ENCODE peak calls at places on chromosomes 13 and 19, in five cellular contexts. G, S, P, D and V are unnamed samples.

GRCh38 chr19:39996218-39996810 is 546 bp upstream of the ZNF546 start:
- DNase-seq in G (no peak), S (no peak), P (peak; percentile 62), D (peak; percentile 34), V (no peak)

GRCh38 chr19:13699786-13700185 is 64.5 kb upstream of the MRI1 start:
- DNase-seq in G (no peak), S (no peak), P (no peak), D (no peak), V (no peak)

GRCh38 chr19:32357720-32358119 is 12.3 kb downstream of the ZNF507 start:
- DNase-seq in G (no peak), S (no peak), P (no peak), D (peak; percentile 25), V (no peak)

GRCh38 chr19:32336259-32337111 is 8.9 kb upstream of the ZNF507 start:
- DNase-seq in G (peak; percentile 12), S (no peak), P (no peak), D (no peak), V (no peak)

GRCh38 chr13:42497798-42498197 is 76.2 kb upstream of the TNFSF11 start:
- DNase-seq in G (no peak), S (no peak), P (no peak), D (no peak), V (no peak)

GRCh38 chr13:30105381-30105780 is 202.0 kb downstream of the KATNAL1 start:
- DNase-seq in G (no peak), S (peak; percentile 42), P (no peak), D (no peak), V (no peak)

GRCh38 chr13:87122551-87122950 is 548.6 kb upstream of the SLITRK5 start:
- DNase-seq in G (no peak), S (no peak), P (no peak), D (no peak), V (no peak)

GRCh38 chr13:37646531-37646930 is 48.0 kb upstream of the POSTN start:
- DNase-seq in G (no peak), S (no peak), P (no peak), D (no peak), V (no peak)

GRCh38 chr13:24220086-24220703 is 59.7 kb downstream of the SPATA13 start:
- DNase-seq in G (peak; percentile 49), S (peak; percentile 64), P (peak; percentile 77), D (peak; percentile 38), V (no peak)

GRCh38 chr19:14375055-14375581 is 6.1 kb upstream of the ADGRE5 start:
- DNase-seq in G (no peak), S (no peak), P (no peak), D (peak; percentile 6), V (no peak)

GRCh38 chr13:112450118-112450517 is 74.0 kb downstream of the SPACA7 start:
- DNase-seq in G (no peak), S (no peak), P (no peak), D (no peak), V (no peak)

GRCh38 chr13:98214008-98214643 is 37.1 kb upstream of the RNF113B start:
- DNase-seq in G (no peak), S (no peak), P (no peak), D (no peak), V (no peak)

GRCh38 chr13:35057858-35058257 is 115.8 kb downstream of the NBEA start:
- DNase-seq in G (no peak), S (no peak), P (no peak), D (no peak), V (no peak)

GRCh38 chr19:51140441-51140840 is 1.7 kb upstream of the SIGLEC7 start:
- DNase-seq in G (no peak), S (no peak), P (no peak), D (no peak), V (no peak)

GRCh38 chr13:49444517-49445395 is 682 bp downstream of the SETDB2 start:
- DNase-seq in G (no peak), S (no peak), P (peak; percentile 8), D (no peak), V (no peak)

GRCh38 chr13:113902956-113903355 is 39.1 kb upstream of the GAS6 start:
- DNase-seq in G (no peak), S (no peak), P (no peak), D (no peak), V (peak; percentile 48)

GRCh38 chr19:41478875-41479756 is 36.2 kb downstream of the ERICH4 start:
- DNase-seq in G (no peak), S (no peak), P (no peak), D (no peak), V (no peak)

GRCh38 chr19:436413-436950 is 24.4 kb downstream of the SHC2 start:
- DNase-seq in G (no peak), S (no peak), P (no peak), D (no peak), V (no peak)

GRCh38 chr13:33637978-33638743 is 179.8 kb upstream of the RFC3 start:
- DNase-seq in G (no peak), S (no peak), P (no peak), D (no peak), V (no peak)

GRCh38 chr13:46354143-46355087 is 32.6 kb downstream of the RUBCNL start:
- DNase-seq in G (peak; percentile 86), S (no peak), P (no peak), D (no peak), V (no peak)

GRCh38 chr13:99977912-99978780 is 3.4 kb upstream of the ZIC2 start:
- DNase-seq in G (no peak), S (no peak), P (peak; percentile 29), D (no peak), V (no peak)

GRCh38 chr13:35836476-35836875 is 294.7 kb downstream of the DCLK1 start:
- DNase-seq in G (no peak), S (no peak), P (no peak), D (no peak), V (no peak)

GRCh38 chr13:63403726-63404125 is 1988.1 kb upstream of the PCDH20 start:
- DNase-seq in G (no peak), S (no peak), P (no peak), D (no peak), V (no peak)

GRCh38 chr19:33771308-33772101 is 25.2 kb upstream of the KCTD15 start:
- DNase-seq in G (no peak), S (peak; percentile 76), P (peak; percentile 92), D (peak; percentile 84), V (peak; percentile 83)

GRCh38 chr19:36213793-36214387 is 575 bp downstream of the ZNF565 start:
- DNase-seq in G (no peak), S (no peak), P (no peak), D (peak; percentile 29), V (no peak)

GRCh38 chr13:24228852-24229458 is 68.4 kb downstream of the SPATA13 start:
- DNase-seq in G (no peak), S (no peak), P (peak; percentile 53), D (peak; percentile 12), V (no peak)

GRCh38 chr19:12247644-12248222 is 47.0 kb downstream of the ZNF44 start:
- DNase-seq in G (no peak), S (no peak), P (no peak), D (no peak), V (no peak)

DNA sequence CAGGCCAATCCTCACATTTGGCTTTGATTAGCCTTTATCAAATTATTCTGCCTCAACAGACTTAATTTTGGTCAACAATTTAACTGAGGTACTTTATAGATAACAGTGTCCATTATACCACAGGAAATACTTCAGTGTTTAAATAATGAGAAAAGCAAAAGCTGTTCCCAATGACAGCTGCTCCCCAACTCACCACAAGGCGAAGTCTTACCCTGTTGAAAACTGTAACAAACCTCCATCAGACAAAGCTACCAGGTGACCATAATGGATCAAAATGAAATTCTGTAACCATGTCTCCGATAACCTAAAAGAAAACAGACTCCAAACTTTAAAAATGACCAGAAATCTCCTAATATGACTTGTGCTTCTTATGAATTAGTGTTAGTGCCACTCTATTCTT is 50.3 kb downstream of the ZNF44 start:
- DNase-seq in G (no peak), S (no peak), P (no peak), D (no peak), V (no peak)
- TF ChIP-seq CTCF in G (no peak), S (peak; percentile 30), P (no peak), D (peak; percentile 36), V (peak; percentile 34)

DNA sequence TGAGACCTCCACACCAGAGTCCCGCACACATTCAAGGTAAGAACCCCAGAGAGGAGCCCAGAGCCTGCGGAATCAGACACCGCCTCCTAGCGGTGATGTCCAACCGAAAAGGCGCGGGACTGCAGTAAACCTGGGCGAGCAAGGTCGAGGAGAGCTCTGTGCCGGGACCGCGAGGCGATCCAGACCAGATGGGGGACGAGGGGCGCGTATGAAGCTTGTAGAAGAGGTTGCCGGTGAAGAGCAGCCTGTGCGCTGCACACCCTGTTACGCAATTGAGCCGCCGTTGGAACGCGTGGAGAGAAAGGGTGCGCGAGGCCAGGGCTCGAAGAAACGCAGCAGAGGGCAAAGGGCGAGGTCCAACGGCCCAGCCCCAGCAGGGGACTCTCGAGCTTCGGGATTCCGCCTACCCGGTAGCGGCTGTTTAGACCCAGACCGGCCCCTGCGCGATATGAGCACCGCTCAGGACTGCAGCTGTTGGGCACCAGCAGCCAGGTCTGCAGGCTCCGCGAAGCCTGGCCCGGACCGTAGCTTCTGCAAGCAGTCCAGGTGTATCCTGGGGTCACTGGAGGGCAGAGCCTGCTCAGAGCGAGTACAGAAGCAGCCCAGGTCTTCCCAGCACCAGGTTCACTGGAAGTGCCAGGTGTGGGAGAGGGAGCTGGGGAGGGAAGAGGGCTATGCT is 65.9 kb upstream of the ZNF599 start:
- DNase-seq in G (no peak), S (peak; percentile 73), P (no peak), D (no peak), V (peak; percentile 71)
- TF ChIP-seq CTCF in G (no peak), S (peak; percentile 13), P (no peak), D (no peak), V (peak; percentile 64)

DNA sequence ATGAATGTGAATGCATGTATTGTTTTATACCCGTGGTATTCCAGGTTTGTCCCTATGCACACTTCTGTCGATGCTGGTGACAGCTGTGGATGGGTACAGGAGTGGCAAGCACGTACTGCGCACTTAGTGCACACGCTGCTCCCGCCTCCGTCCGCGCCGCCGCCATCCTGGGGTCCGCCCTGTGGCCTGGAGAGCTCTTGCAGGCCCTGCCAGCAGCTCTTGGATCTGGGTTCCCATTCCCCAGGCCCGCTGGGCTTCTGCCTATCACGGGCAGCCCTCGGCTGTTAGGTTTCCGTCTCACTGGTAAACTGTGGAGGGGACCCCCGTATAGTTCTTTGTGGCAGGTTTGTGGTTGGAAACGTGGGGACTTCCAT is 4.0 kb downstream of the GNA11 start:
- DNase-seq in G (no peak), S (no peak), P (no peak), D (no peak), V (no peak)
- TF ChIP-seq CTCF in G (no peak), S (no peak), P (no peak), D (no peak), V (no peak)

GRCh38 chr13:95212962-95213850 is 88.0 kb downstream of the ABCC4 start:
- DNase-seq in G (no peak), S (no peak), P (no peak), D (no peak), V (no peak)

GRCh38 chr13:95221991-95222732 is 79.1 kb downstream of the ABCC4 start:
- DNase-seq in G (no peak), S (no peak), P (no peak), D (no peak), V (no peak)

GRCh38 chr13:95217920-95218830 is 83.1 kb downstream of the ABCC4 start:
- DNase-seq in G (no peak), S (no peak), P (no peak), D (no peak), V (no peak)

DNA sequence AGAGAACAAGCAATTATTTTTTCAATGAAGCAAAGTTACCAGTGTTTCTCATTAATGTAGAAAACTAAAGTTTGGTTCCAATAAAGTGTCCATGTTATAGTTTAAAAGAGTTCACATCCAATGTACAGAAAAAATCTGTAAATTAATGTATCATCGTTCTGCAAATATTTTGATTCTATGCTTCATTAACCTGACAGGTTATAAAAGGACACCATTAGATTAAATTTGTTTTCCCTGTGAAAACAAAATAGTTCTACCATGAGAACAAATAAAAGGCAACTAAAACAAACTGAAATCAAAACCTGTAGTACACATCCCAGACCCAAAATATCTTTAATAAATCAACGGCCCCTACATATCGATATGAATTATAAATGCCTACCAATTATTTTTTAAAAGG is 85.1 kb downstream of the ABCC4 start:
- DNase-seq in G (no peak), S (no peak), P (no peak), D (no peak), V (no peak)
- TF ChIP-seq CTCF in G (no peak), S (no peak), P (no peak), D (no peak), V (no peak)